ENCODE peak calls at places on chromosome 9, in five cellular contexts. One of them, this sample, is unnamed.
A peak's percentile ranks its signal among the peaks of the same experiment; 100 is the strongest.

GRCh38 chr9:35537898-35538297 is 48.0 kb downstream of the RUSC2 start:
- DNase-seq in T-helper 17 cell: no peak
- DNase-seq in NCI-H2081: no peak
- DNase-seq in GM10248: no peak
- DNase-seq in caudate nucleus: no peak
- DNase-seq in this sample: peak; percentile 48

GRCh38 chr9:134778841-134779411 is 101.7 kb upstream of the FCN2 start:
- DNase-seq in caudate nucleus: peak; percentile 8
- DNase-seq in GM10248: no peak
- DNase-seq in T-helper 17 cell: no peak
- DNase-seq in NCI-H2081: no peak
- DNase-seq in this sample: peak; percentile 51

GRCh38 chr9:121692606-121693505 is 41.4 kb downstream of the DAB2IP start:
- DNase-seq in caudate nucleus: no peak
- DNase-seq in T-helper 17 cell: no peak
- DNase-seq in GM10248: no peak
- DNase-seq in NCI-H2081: no peak
- DNase-seq in this sample: peak; percentile 65

GRCh38 chr9:38108326-38108725 is 39.3 kb upstream of the SHB start:
- DNase-seq in caudate nucleus: no peak
- DNase-seq in GM10248: no peak
- DNase-seq in T-helper 17 cell: no peak
- DNase-seq in NCI-H2081: no peak
- DNase-seq in this sample: no peak

GRCh38 chr9:8115570-8115969 is 316.0 kb upstream of the DMAC1 start:
- DNase-seq in caudate nucleus: no peak
- DNase-seq in T-helper 17 cell: no peak
- DNase-seq in NCI-H2081: no peak
- DNase-seq in GM10248: no peak
- DNase-seq in this sample: no peak

GRCh38 chr9:119026120-119026519 is 343.1 kb downstream of the BRINP1 start:
- DNase-seq in caudate nucleus: peak; percentile 30
- DNase-seq in T-helper 17 cell: no peak
- DNase-seq in GM10248: no peak
- DNase-seq in NCI-H2081: peak; percentile 68
- DNase-seq in this sample: no peak

GRCh38 chr9:15480028-15480427 is 30.7 kb downstream of the PSIP1 start:
- DNase-seq in GM10248: no peak
- DNase-seq in caudate nucleus: no peak
- DNase-seq in T-helper 17 cell: no peak
- DNase-seq in NCI-H2081: no peak
- DNase-seq in this sample: no peak

GRCh38 chr9:72292184-72292787 is 72.7 kb downstream of the ZFAND5 start:
- DNase-seq in GM10248: peak; percentile 43
- DNase-seq in T-helper 17 cell: no peak
- DNase-seq in caudate nucleus: no peak
- DNase-seq in NCI-H2081: peak; percentile 27
- DNase-seq in this sample: peak; percentile 68

GRCh38 chr9:135786146-135786690 is 84.2 kb downstream of the KCNT1 start:
- DNase-seq in NCI-H2081: no peak
- DNase-seq in T-helper 17 cell: no peak
- DNase-seq in GM10248: no peak
- DNase-seq in caudate nucleus: no peak
- DNase-seq in this sample: no peak

GRCh38 chr9:71628247-71628646 is 140.1 kb downstream of the CEMIP2 start:
- DNase-seq in T-helper 17 cell: no peak
- DNase-seq in GM10248: no peak
- DNase-seq in NCI-H2081: no peak
- DNase-seq in caudate nucleus: no peak
- DNase-seq in this sample: peak; percentile 30

GRCh38 chr9:134364391-134365114 is 38.3 kb downstream of the RXRA start:
- DNase-seq in T-helper 17 cell: no peak
- DNase-seq in NCI-H2081: no peak
- DNase-seq in GM10248: no peak
- DNase-seq in caudate nucleus: no peak
- DNase-seq in this sample: no peak

GRCh38 chr9:121573717-121574485 is 74.3 kb upstream of the GGTA1 start:
- DNase-seq in caudate nucleus: no peak
- DNase-seq in NCI-H2081: peak; percentile 10
- DNase-seq in GM10248: no peak
- DNase-seq in T-helper 17 cell: no peak
- DNase-seq in this sample: no peak

GRCh38 chr9:69573666-69574456 is 98.3 kb downstream of the APBA1 start:
- DNase-seq in caudate nucleus: no peak
- DNase-seq in T-helper 17 cell: no peak
- DNase-seq in GM10248: no peak
- DNase-seq in NCI-H2081: no peak
- DNase-seq in this sample: peak; percentile 35

GRCh38 chr9:81394816-81395215 is 294.5 kb downstream of the TLE1 start:
- DNase-seq in T-helper 17 cell: no peak
- DNase-seq in GM10248: no peak
- DNase-seq in NCI-H2081: peak; percentile 28
- DNase-seq in caudate nucleus: no peak
- DNase-seq in this sample: peak; percentile 65

GRCh38 chr9:99210572-99210971 is 11.2 kb downstream of the ALG2 start:
- DNase-seq in T-helper 17 cell: no peak
- DNase-seq in caudate nucleus: no peak
- DNase-seq in GM10248: no peak
- DNase-seq in NCI-H2081: no peak
- DNase-seq in this sample: no peak

GRCh38 chr9:128689820-128690683 is 1.0 kb downstream of the SET start:
- DNase-seq in caudate nucleus: peak; percentile 32
- DNase-seq in NCI-H2081: peak; percentile 55
- DNase-seq in GM10248: peak; percentile 77
- DNase-seq in T-helper 17 cell: peak; percentile 57
- DNase-seq in this sample: peak; percentile 59

This sample was measured in fibroblast of lung.